ENCODE peak calls at places on chromosomes 11 and 22, in eight cellular contexts. V is HFF-Myc; F is ovary; O is progenitor cell of endocrine pancreas; W is glutamatergic neuron; X is astrocyte of the cerebellum; Z is stomach; S is CD8-positive, alpha-beta T cell. R is an unnamed sample.

GRCh38 chr22:46430961-46431838 is 95.7 kb downstream of the TRMU start:
- DNase-seq in V (no peak), F (no peak), O (no peak), W (no peak), X (no peak), Z (no peak), S (no peak), R (no peak)

GRCh38 chr22:33971561-33971961 is 51.3 kb upstream of the LARGE1 start:
- DNase-seq in V (no peak), F (no peak), O (no peak), W (peak; percentile 28), X (no peak), Z (no peak), S (no peak), R (no peak)

GRCh38 chr11:32115406-32115805 is 24.5 kb downstream of the RCN1 start:
- DNase-seq in V (no peak), F (no peak), O (no peak), W (no peak), X (no peak), Z (no peak), S (no peak), R (no peak)

GRCh38 chr11:47847892-47848635 is at the start of gene NUP160:
- DNase-seq in V (no peak), F (peak; percentile 85), O (peak; percentile 81), W (peak; percentile 91), X (peak; percentile 24), Z (peak; percentile 90), S (peak; percentile 70), R (no peak)

GRCh38 chr11:126637800-126638175 is 282.3 kb downstream of the ST3GAL4 start:
- DNase-seq in V (no peak), F (no peak), O (no peak), W (no peak), X (peak; percentile 97), Z (no peak), S (no peak), R (no peak)

GRCh38 chr22:18031670-18032454 is 7.5 kb upstream of the MICAL3 start:
- DNase-seq in V (peak; percentile 90), F (no peak), O (no peak), W (no peak), X (peak; percentile 78), Z (no peak), S (no peak), R (no peak)

GRCh38 chr11:72771507-72771906 is 19.3 kb upstream of the ARAP1 start:
- DNase-seq in V (no peak), F (no peak), O (no peak), W (no peak), X (no peak), Z (no peak), S (no peak), R (no peak)

GRCh38 chr11:37817727-37818270 is 1219.8 kb upstream of the RAG2 start:
- DNase-seq in V (no peak), F (no peak), O (no peak), W (no peak), X (no peak), Z (no peak), S (no peak), R (no peak)

GRCh38 chr11:27291302-27291889 is 71.6 kb downstream of the CCDC34 start:
- DNase-seq in V (no peak), F (no peak), O (no peak), W (peak; percentile 22), X (no peak), Z (peak; percentile 55), S (no peak), R (no peak)

GRCh38 chr22:17547995-17548755 is 15.1 kb upstream of the SLC25A18 start:
- DNase-seq in V (no peak), F (no peak), O (no peak), W (no peak), X (no peak), Z (no peak), S (no peak), R (no peak)

GRCh38 chr11:11036185-11037161 is 178.6 kb upstream of the ZBED5 start:
- DNase-seq in V (peak; percentile 11), F (no peak), O (no peak), W (no peak), X (peak; percentile 71), Z (no peak), S (no peak), R (peak; percentile 67)

GRCh38 chr11:10236850-10237249 is 57.2 kb downstream of the SBF2 start:
- DNase-seq in V (no peak), F (no peak), O (no peak), W (no peak), X (no peak), Z (no peak), S (no peak), R (no peak)

GRCh38 chr11:87212891-87213290 is 175.2 kb downstream of the TMEM135 start:
- DNase-seq in V (no peak), F (no peak), O (no peak), W (no peak), X (no peak), Z (no peak), S (no peak), R (no peak)

GRCh38 chr11:44398266-44399045 is 88.5 kb upstream of the ALX4 start:
- DNase-seq in V (no peak), F (no peak), O (no peak), W (no peak), X (no peak), Z (no peak), S (no peak), R (no peak)

GRCh38 chr11:45646275-45646970 is 19.0 kb downstream of the CHST1 start:
- DNase-seq in V (no peak), F (no peak), O (no peak), W (no peak), X (no peak), Z (no peak), S (no peak), R (peak; percentile 4)

GRCh38 chr11:119585038-119585666 is 143.8 kb downstream of the NECTIN1 start:
- DNase-seq in V (no peak), F (no peak), O (peak; percentile 29), W (peak; percentile 59), X (no peak), Z (peak; percentile 48), S (no peak), R (no peak)

GRCh38 chr11:108009497-108010360 is 1.0 kb downstream of the CUL5 start:
- DNase-seq in V (no peak), F (no peak), O (no peak), W (no peak), X (no peak), Z (peak; percentile 27), S (no peak), R (no peak)

GRCh38 chr11:121741954-121742361 is 289.2 kb upstream of the SORL1-AS1 start:
- DNase-seq in V (no peak), F (peak; percentile 88), O (no peak), W (no peak), X (no peak), Z (no peak), S (no peak), R (no peak)

DNA sequence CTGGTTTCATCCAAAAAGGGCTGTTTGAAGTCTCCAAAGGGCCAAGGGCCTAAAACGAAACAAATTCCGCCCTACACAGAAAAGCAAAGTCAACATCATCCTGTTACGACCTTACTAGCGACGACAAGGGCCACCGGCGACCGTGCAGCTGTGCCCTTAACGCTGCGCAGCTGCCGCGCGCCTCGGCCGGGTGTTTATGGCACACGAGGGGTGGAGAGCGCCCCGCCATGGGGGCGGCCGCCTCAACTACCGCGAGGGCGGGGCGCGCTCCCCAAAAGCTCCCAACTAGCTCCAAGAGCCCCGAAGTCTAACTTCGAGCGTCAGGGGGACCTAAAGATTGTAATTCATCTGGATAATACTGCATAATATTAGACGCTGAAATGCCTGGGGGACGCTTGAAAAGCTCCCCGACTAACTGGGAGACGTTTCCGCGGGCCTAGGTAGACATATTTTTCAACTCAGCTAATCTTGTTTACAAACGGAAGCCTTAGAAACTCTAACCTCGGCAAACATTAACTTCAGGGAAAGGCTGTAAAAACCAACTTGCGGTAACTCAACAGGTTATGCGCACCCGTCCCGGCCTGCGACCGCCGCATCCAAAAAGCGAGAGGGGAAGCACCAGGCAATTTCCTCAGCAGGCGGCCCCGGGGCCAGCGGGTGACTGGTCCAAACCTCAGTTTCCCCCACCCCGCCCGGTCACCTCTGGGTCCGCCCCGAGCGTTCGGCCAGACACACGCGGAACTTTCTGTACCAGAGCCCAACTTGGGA is 688 bp downstream of the TMEM123 start:
- DNase-seq in V (no peak), F (peak; percentile 53), O (peak; percentile 48), W (peak; percentile 50), X (no peak), Z (peak; percentile 71), S (peak; percentile 57), R (no peak)
- TF ChIP-seq CTCF in V (no peak), F (no peak), O (peak; percentile 25), W (no peak), X (peak; percentile 27), Z (no peak), S (peak; percentile 12), R (peak; percentile 23)

DNA sequence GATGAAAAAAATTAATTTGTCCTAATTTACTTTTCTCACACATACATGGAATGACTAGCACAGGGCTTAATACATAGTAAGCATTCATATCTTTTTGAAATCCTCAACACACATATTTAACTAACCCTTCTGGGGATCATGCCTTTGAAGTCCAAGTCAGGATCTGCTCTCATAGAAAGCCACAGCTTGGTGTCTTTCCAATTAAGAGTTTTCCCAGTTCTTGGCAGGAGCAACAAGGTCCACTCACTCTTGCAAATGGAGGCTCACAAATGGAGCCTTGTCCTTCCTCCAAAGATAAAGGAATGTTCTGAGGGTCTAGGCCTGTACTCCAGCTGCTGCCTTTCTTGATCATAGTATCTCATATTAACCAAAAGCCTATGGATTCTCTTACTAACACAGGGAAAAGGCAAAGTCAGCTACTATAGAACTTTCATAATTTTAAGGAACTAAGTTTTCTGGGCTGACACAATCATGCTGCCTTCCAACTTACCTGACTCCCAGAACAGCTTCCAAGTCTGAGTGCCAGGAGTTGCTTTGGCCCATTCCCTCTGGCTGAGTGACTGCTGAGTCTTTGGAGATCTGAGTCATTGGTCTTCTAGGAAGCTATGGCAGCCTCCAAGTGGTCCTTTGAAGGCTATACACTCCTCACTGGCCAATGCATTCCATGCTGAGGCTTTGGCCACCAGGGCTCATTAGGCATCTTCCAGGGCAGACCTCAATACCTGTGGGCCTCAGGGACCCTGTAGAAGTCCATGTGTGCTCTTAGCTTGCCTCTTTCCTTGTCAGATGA is 25.8 kb upstream of the NUCB2 start:
- DNase-seq in V (no peak), F (no peak), O (no peak), W (no peak), X (no peak), Z (no peak), S (no peak), R (no peak)
- TF ChIP-seq CTCF in V (no peak), F (no peak), O (no peak), W (no peak), X (no peak), Z (no peak), S (no peak), R (no peak)

GRCh38 chr22:47517062-47517461 is 754.6 kb downstream of the TBC1D22A start:
- DNase-seq in V (no peak), F (no peak), O (no peak), W (no peak), X (no peak), Z (no peak), S (no peak), R (no peak)
- TF ChIP-seq CTCF in V (no peak), F (no peak), O (no peak), W (no peak), X (no peak), Z (no peak), S (no peak), R (no peak)

DNA sequence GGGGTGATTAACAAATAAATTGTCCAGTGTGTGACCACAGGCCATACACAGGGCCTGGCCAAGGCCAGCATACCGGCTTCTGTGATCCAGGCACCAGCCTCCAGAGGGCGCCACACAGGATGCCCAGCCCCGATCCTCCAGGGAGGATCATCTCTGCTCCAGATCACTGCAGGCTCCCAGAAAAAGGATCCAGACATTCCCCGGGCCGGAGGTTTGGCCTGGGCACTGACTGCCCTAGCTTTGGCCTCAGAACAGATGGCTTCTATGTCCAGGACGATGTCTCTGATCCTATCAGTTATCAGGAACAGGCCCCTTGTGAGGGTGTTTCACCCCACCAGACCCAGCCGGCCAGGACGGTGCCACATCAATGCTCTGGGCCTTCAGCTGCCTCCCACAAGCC is 74.5 kb upstream of the LMO1 start:
- DNase-seq in V (no peak), F (peak; percentile 30), O (peak; percentile 39), W (peak; percentile 77), X (no peak), Z (peak; percentile 58), S (no peak), R (no peak)
- TF ChIP-seq CTCF in V (peak; percentile 89), F (no peak), O (peak; percentile 72), W (peak; percentile 78), X (peak; percentile 73), Z (no peak), S (peak; percentile 14), R (peak; percentile 74)

R was measured in LNCaP clone FGC.